ENCODE peak calls at places on chromosome 22, in five cellular contexts. N is RWPE1, W is tibial nerve, G is pancreas, O is BE2C. X is an unnamed sample.

GRCh38 chr22:39240841-39241631 is 3.7 kb downstream of the PDGFB start:
- DNase-seq in O (peak; percentile 45), N (peak; percentile 55), W (no peak), G (peak; percentile 75), X (no peak)

GRCh38 chr22:35621446-35621845 is 4.3 kb upstream of the MB start:
- DNase-seq in O (no peak), W (no peak), G (no peak), N (no peak), X (no peak)

GRCh38 chr22:24244144-24244787 is 616 bp downstream of the GGT5 start:
- DNase-seq in N (no peak), O (peak; percentile 67), W (no peak), G (no peak), X (no peak)

GRCh38 chr22:30192427-30192826 is 54.1 kb downstream of the LIF start:
- DNase-seq in O (no peak), W (no peak), N (no peak), G (no peak), X (no peak)

GRCh38 chr22:37501610-37502341 is 15.6 kb upstream of the MFNG start:
- DNase-seq in G (peak; percentile 94), N (no peak), W (peak; percentile 46), O (no peak), X (no peak)

GRCh38 chr22:17916226-17916889 is 108.0 kb downstream of the MICAL3 start:
- DNase-seq in G (no peak), O (no peak), N (no peak), W (no peak), X (no peak)

GRCh38 chr22:24432059-24432853 is 4.9 kb downstream of the ADORA2A start:
- DNase-seq in N (peak; percentile 27), O (peak; percentile 71), G (no peak), W (peak; percentile 45), X (no peak)

GRCh38 chr22:44133161-44133560 is 47.6 kb upstream of the PARVG start:
- DNase-seq in N (no peak), O (no peak), W (no peak), G (no peak), X (no peak)

GRCh38 chr22:33654173-33654890 is 265.9 kb downstream of the LARGE1 start:
- DNase-seq in G (no peak), W (no peak), N (no peak), O (no peak), X (no peak)

GRCh38 chr22:38982008-38982927 is at the start of gene APOBEC3B:
- DNase-seq in O (peak; percentile 64), N (peak; percentile 91), W (peak; percentile 68), G (peak; percentile 95), X (no peak)

DNA sequence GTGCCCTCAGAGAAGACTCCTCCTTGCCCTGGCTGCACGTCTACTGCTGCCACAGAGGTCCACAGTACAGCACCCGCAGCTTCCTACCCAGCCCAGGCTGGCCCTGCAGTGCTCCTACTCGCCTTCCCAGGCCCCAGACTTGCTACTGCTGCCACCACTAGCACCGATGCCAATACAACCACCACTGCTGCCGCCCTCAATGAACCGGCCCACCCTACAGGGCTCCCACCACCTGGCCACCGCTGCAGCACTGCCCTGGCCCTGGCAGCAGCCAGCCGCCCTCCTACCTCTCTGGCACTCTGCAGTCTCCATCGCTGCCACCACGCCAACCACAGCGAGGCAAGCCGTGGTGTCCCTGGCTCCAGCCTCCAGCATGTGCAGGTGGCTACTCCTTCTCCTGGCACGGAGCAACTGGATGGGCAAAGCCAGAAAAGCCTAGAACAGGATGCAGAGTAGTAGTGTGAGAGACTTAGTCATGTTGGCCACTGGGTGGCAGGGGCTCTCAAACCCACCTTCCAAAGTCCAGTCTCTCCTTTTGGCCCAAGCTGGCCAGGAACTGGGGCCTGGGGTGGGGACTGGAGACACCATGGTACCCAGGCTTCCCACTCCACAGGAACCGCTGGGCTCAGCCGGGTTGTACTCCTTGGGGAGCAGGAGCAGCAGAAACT is 39.4 kb downstream of the C22orf42 start:
- DNase-seq in G (no peak), W (no peak), O (no peak), N (no peak), X (no peak)
- TF ChIP-seq CTCF in G (no peak), W (no peak), O (no peak), N (no peak), X (no peak)

GRCh38 chr22:19816372-19817119 is 38.1 kb downstream of the GNB1L start:
- DNase-seq in W (no peak), O (no peak), N (no peak), G (no peak), X (no peak)
- TF ChIP-seq CTCF in W (no peak), O (no peak), N (no peak), G (no peak), X (no peak)

GRCh38 chr22:47174096-47174495 is 411.6 kb downstream of the TBC1D22A start:
- DNase-seq in N (no peak), G (no peak), O (no peak), W (peak; percentile 9), X (no peak)
- TF ChIP-seq CTCF in N (no peak), G (no peak), O (no peak), W (no peak), X (no peak)

DNA sequence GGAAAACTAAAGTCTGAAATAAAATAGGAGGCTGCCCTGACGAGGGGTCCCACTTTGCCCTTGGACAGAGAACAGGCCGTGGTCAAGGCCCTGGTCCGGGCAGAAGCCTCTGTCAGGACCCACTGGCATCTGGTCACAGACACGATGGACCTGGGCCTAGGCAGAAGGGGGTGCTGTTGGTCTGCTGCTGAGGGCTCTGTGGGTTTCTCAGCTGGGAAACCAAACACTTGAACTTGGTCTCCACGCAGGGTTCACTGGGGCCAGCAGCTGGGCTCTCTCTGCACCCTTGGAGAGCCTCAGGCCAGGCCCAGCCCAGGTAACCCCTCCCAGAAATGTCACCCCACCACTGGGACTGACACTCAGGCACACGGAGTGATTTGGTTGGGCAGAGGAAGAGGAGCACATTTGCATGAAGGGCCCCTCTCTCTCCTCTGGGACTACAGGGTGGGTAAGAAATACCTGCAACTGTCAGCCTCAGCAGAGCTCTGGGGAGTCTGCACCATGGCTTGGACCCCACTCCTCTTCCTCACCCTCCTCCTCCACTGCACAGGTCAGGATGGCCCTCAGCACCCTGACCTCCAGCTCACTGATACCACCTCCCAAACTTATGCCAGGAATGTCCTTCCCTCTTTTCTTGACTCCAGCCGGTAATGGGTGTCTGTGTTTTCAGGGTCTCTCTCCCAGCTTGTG is 48.1 kb upstream of the TOP3B start:
- DNase-seq in G (no peak), N (no peak), W (no peak), O (peak; percentile 23), X (no peak)
- TF ChIP-seq CTCF in G (no peak), N (peak; percentile 10), W (peak; percentile 22), O (peak; percentile 30), X (peak; percentile 4)

DNA sequence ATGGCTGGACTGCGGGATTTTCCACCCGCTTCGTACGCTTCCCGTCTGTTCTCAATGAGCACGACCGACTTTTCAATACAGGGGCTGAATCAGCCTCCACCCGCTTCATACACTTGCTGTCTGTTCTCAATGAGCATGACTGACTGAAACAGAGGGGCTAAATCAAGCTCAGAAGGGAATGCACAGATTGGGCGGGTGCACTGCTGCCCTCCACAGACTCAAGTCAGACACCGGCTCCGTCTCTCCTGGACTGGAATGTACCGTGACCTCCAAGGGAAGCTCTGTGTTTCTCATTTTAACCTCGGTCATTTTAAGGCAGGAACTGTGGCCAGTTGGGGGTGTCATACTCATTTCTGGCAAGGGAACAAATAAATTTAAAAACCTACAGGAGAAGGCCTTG is 48.4 kb downstream of the BRD1 start:
- DNase-seq in O (no peak), G (no peak), N (no peak), W (no peak), X (no peak)
- TF ChIP-seq CTCF in O (no peak), G (no peak), N (no peak), W (no peak), X (no peak)

GRCh38 chr22:27682438-27682837 is 119.1 kb downstream of the MN1 start:
- DNase-seq in W (no peak), N (no peak), O (peak; percentile 31), G (no peak), X (no peak)
- TF ChIP-seq CTCF in W (no peak), N (no peak), O (peak; percentile 52), G (no peak), X (peak; percentile 6)

GRCh38 chr22:41668971-41669911 is 19.4 kb downstream of the SNU13 start:
- DNase-seq in N (no peak), W (no peak), G (no peak), O (no peak), X (no peak)

GRCh38 chr22:41674941-41675340 is 13.7 kb downstream of the SNU13 start:
- DNase-seq in W (no peak), G (no peak), O (no peak), N (no peak), X (no peak)

GRCh38 chr22:41676134-41676533 is 12.5 kb downstream of the SNU13 start:
- DNase-seq in O (no peak), G (no peak), W (no peak), N (no peak), X (no peak)

GRCh38 chr22:41672780-41673509 is 15.7 kb downstream of the SNU13 start:
- DNase-seq in G (no peak), N (no peak), O (no peak), W (no peak), X (no peak)
- TF ChIP-seq CTCF in G (no peak), N (no peak), O (no peak), W (no peak), X (no peak)

GRCh38 chr22:27597703-27598444 is 203.7 kb downstream of the MN1 start:
- DNase-seq in W (no peak), N (peak; percentile 55), O (peak; percentile 45), G (no peak), X (no peak)
- TF ChIP-seq CTCF in W (no peak), N (no peak), O (peak; percentile 32), G (no peak), X (no peak)